ENCODE peak calls at places on chromosomes 13 and 19, in four cellular contexts. K, J, G and A are unnamed samples.

GRCh38 chr19:5952193-5953033 is 25.5 kb downstream of the RANBP3 start:
- DNase-seq in K (peak), J (no peak), G (no peak), A (no peak)

GRCh38 chr19:35011091-35011689 is 11.1 kb downstream of the GRAMD1A start:
- DNase-seq in K (no peak), J (no peak), G (no peak), A (no peak)

GRCh38 chr13:110108348-110109139 is 198.4 kb downstream of the COL4A1 start:
- DNase-seq in K (peak), J (no peak), G (peak), A (peak)

GRCh38 chr19:14005381-14006084 is 587 bp downstream of the RFX1 start:
- DNase-seq in K (peak), J (peak), G (peak), A (peak)

GRCh38 chr19:38852231-38853044 is 2.7 kb upstream of the HNRNPL start:
- DNase-seq in K (peak), J (no peak), G (no peak), A (peak)

GRCh38 chr13:50128406-50129048 is 113.3 kb downstream of the KCNRG start:
- DNase-seq in K (no peak), J (no peak), G (no peak), A (peak)

GRCh38 chr19:29812080-29812880 is 489 bp downstream of the CCNE1 start:
- DNase-seq in K (peak), J (peak), G (no peak), A (peak)

GRCh38 chr19:53365899-53366493 is 491 bp downstream of the ZNF525 start:
- DNase-seq in K (peak), J (no peak), G (peak), A (peak)

GRCh38 chr13:97030705-97031452 is 36.6 kb upstream of the OXGR1 start:
- DNase-seq in K (peak), J (peak), G (peak), A (no peak)

GRCh38 chr19:45508931-45509691 is 1.8 kb downstream of the VASP start:
- DNase-seq in K (peak), J (peak), G (peak), A (peak)

GRCh38 chr13:22929391-22930126 is 251.2 kb upstream of the SGCG start:
- DNase-seq in K (no peak), J (no peak), G (no peak), A (no peak)

GRCh38 chr13:83681547-83681946 is 200.7 kb downstream of the SLITRK1 start:
- DNase-seq in K (no peak), J (no peak), G (no peak), A (no peak)

GRCh38 chr13:96652506-96652905 is 341.8 kb downstream of the OXGR1 start:
- DNase-seq in K (no peak), J (no peak), G (no peak), A (no peak)

GRCh38 chr19:9961103-9961502 is 24.8 kb upstream of the OLFM2 start:
- DNase-seq in K (no peak), J (no peak), G (no peak), A (no peak)

GRCh38 chr19:54481326-54481930 is 8.3 kb upstream of the CDC42EP5 start:
- DNase-seq in K (peak), J (peak), G (peak), A (peak)

GRCh38 chr19:35757231-35757748 is 461 bp upstream of the HSPB6 start:
- DNase-seq in K (peak), J (peak), G (peak), A (no peak)

GRCh38 chr13:23440821-23441608 is 7.5 kb upstream of the SACS start:
- DNase-seq in K (no peak), J (no peak), G (no peak), A (no peak)

GRCh38 chr19:39746836-39747529 is 9.2 kb upstream of the CLC start:
- DNase-seq in K (no peak), J (no peak), G (no peak), A (no peak)

GRCh38 chr19:48695743-48696352 is at the start of gene FUT2:
- DNase-seq in K (no peak), J (peak), G (no peak), A (peak)

GRCh38 chr19:4909172-4909896 is at the start of gene UHRF1:
- DNase-seq in K (peak), J (peak), G (peak), A (no peak)

GRCh38 chr13:71290963-71291937 is 575.8 kb downstream of the DACH1 start:
- DNase-seq in K (no peak), J (no peak), G (peak), A (no peak)

GRCh38 chr13:57740719-57741118 is 109.2 kb downstream of the PCDH17 start:
- DNase-seq in K (peak), J (no peak), G (no peak), A (no peak)

DNA sequence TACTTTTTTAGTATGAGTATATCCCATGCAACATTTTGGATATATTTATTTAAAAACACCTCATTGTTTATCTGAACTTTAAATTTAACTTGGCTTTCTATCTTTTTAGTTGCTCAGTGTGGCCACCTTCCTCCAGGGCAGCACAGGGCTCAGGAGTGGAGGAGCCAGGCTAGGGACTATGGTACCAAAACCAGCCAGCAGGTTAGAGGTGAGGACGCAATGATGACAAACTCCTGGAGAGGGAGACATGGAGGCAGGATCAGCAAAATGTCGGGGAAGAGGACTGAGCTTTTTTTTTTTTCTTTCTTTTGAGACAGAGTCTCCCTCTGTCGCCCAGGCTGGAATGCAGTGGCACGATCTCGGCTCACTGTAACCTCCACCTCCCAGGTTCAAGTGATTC is 29.6 kb upstream of the CALM3 start:
- DNase-seq in K (peak), J (peak), G (peak), A (peak)
- TF ChIP-seq FOXJ3 in K (no peak), J (no peak), G (no peak), A (no peak)

DNA sequence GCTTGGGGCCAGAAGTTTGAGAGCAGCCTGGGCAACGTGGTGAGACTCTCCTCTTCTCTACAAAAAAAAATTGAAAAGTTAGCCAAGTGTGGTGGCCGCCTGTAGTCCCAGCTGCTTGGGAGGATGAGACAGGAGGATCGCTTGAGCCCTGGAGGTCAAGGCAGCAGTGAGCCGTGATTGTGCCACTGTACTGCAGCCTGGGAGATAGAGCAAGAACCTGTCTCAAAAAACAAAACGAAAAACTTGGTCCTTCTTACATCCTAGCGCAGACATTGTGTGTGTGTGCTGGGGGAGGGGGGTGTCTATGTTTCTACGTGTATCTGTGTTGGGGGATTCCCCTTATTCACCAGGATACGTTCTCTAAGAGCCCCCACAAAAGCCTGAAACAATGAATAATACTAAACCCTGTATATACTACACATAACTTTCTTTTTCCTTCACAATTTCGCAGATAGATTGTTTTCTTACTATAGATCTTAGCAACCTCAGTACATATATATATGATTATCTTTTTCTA is 7.9 kb downstream of the AXL start:
- DNase-seq in K (no peak), J (no peak), G (no peak), A (no peak)
- TF ChIP-seq FOXJ3 in K (no peak), J (no peak), G (no peak), A (no peak)

GRCh38 chr19:47057328-47057727 is 8.9 kb upstream of the TMEM160 start:
- DNase-seq in K (no peak), J (no peak), G (no peak), A (no peak)

GRCh38 chr19:47058621-47059020 is 10.2 kb upstream of the TMEM160 start:
- DNase-seq in K (no peak), J (peak), G (peak), A (no peak)

DNA sequence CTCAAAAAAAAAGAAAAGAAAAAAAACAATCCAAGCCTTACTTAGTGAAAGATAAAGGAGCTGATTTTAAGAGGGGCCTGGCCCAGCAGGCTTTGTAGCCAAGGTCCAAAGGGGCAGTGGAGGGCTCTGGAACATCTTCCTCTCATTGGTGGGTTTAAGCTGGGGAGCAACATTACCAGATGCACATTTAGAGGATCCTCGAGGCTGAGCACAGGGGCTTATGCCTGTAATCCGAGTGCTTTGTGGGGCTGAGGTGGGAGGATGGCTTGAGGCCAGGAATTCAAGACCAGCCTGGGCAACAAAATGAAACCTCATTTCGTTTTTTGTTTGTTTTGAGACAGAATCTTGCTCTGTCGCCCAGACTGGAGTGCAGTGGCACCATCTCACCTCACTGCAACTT is 8.0 kb upstream of the TMEM160 start:
- DNase-seq in K (no peak), J (no peak), G (no peak), A (no peak)
- TF ChIP-seq FOXJ3 in K (no peak), J (no peak), G (no peak), A (no peak)

GRCh38 chr19:51186323-51186722 is 38.6 kb upstream of the CD33 start:
- DNase-seq in K (no peak), J (no peak), G (no peak), A (no peak)
- TF ChIP-seq FOXJ3 in K (no peak), J (no peak), G (no peak), A (no peak)

GRCh38 chr13:46778095-46778494 is 18.9 kb downstream of the ESD start:
- DNase-seq in K (no peak), J (no peak), G (no peak), A (no peak)
- TF ChIP-seq FOXJ3 in K (no peak), J (no peak), G (no peak), A (no peak)